ENCODE peak calls at places on chromosomes 2 and 18, in seven cellular contexts. One of them, this sample, is unnamed.
A peak's percentile ranks its signal among the peaks of the same experiment; 100 is the strongest.

GRCh38 chr2:129888896-129889295 is 90.6 kb upstream of the RAB6C start:
- DNase-seq in PC-3: no peak
- DNase-seq in neural progenitor cell: no peak
- DNase-seq in MM.1S: no peak
- DNase-seq in astrocyte: peak; percentile 2
- DNase-seq in keratinocyte: no peak
- DNase-seq in K562: no peak
- DNase-seq in this sample: peak; percentile 45

GRCh38 chr2:165305391-165306096 is 66.3 kb downstream of the SCN2A start:
- DNase-seq in PC-3: no peak
- DNase-seq in neural progenitor cell: no peak
- DNase-seq in MM.1S: no peak
- DNase-seq in astrocyte: peak; percentile 68
- DNase-seq in keratinocyte: no peak
- DNase-seq in K562: no peak
- DNase-seq in this sample: no peak

GRCh38 chr2:95382686-95383634 is 19.5 kb upstream of the FAHD2A start:
- DNase-seq in PC-3: no peak
- DNase-seq in neural progenitor cell: no peak
- DNase-seq in MM.1S: no peak
- DNase-seq in astrocyte: no peak
- DNase-seq in keratinocyte: no peak
- DNase-seq in K562: no peak
- DNase-seq in this sample: no peak

GRCh38 chr2:60906395-60906794 is 25.0 kb downstream of the REL start:
- DNase-seq in PC-3: no peak
- DNase-seq in neural progenitor cell: no peak
- DNase-seq in MM.1S: no peak
- DNase-seq in astrocyte: no peak
- DNase-seq in keratinocyte: no peak
- DNase-seq in K562: no peak
- DNase-seq in this sample: no peak

GRCh38 chr2:121567452-121567851 is 36.8 kb downstream of the RNU4ATAC start:
- DNase-seq in PC-3: no peak
- DNase-seq in neural progenitor cell: no peak
- DNase-seq in MM.1S: no peak
- DNase-seq in astrocyte: no peak
- DNase-seq in keratinocyte: no peak
- DNase-seq in K562: no peak
- DNase-seq in this sample: no peak

GRCh38 chr2:187654535-187654934 is 100.3 kb upstream of the TFPI start:
- DNase-seq in PC-3: peak; percentile 31
- DNase-seq in neural progenitor cell: no peak
- DNase-seq in MM.1S: no peak
- DNase-seq in astrocyte: no peak
- DNase-seq in keratinocyte: no peak
- DNase-seq in K562: no peak
- DNase-seq in this sample: peak; percentile 57

GRCh38 chr2:212940816-212941215 is 210.6 kb downstream of the IKZF2 start:
- DNase-seq in PC-3: peak; percentile 75
- DNase-seq in neural progenitor cell: peak; percentile 83
- DNase-seq in MM.1S: no peak
- DNase-seq in astrocyte: peak; percentile 59
- DNase-seq in keratinocyte: peak; percentile 59
- DNase-seq in K562: no peak
- DNase-seq in this sample: peak; percentile 78

GRCh38 chr2:49801898-49802297 is 647.6 kb upstream of the FSHR start:
- DNase-seq in PC-3: no peak
- DNase-seq in neural progenitor cell: no peak
- DNase-seq in MM.1S: no peak
- DNase-seq in astrocyte: peak; percentile 0
- DNase-seq in keratinocyte: no peak
- DNase-seq in K562: no peak
- DNase-seq in this sample: no peak

GRCh38 chr2:135064149-135064548 is 12.1 kb downstream of the RAB3GAP1 start:
- DNase-seq in PC-3: no peak
- DNase-seq in neural progenitor cell: no peak
- DNase-seq in MM.1S: no peak
- DNase-seq in astrocyte: no peak
- DNase-seq in keratinocyte: no peak
- DNase-seq in K562: no peak
- DNase-seq in this sample: no peak

GRCh38 chr18:79791141-79791972 is 6.4 kb upstream of the KCNG2 start:
- DNase-seq in PC-3: peak; percentile 67
- DNase-seq in neural progenitor cell: no peak
- DNase-seq in MM.1S: no peak
- DNase-seq in astrocyte: peak; percentile 98
- DNase-seq in keratinocyte: no peak
- DNase-seq in K562: no peak
- DNase-seq in this sample: no peak
- H3K27ac ChIP-seq in PC-3: no peak overlapping the region
- H3K27ac ChIP-seq in neural progenitor cell: no peak overlapping the region
- H3K27ac ChIP-seq in MM.1S: no peak overlapping the region
- H3K27ac ChIP-seq in astrocyte: peak overlapping the region; percentile 21
- H3K27ac ChIP-seq in keratinocyte: no peak overlapping the region
- H3K27ac ChIP-seq in K562: no peak overlapping the region
- H3K27ac ChIP-seq in this sample: no peak overlapping the region

GRCh38 chr2:69013123-69013836 is at the start of gene ANTXR1:
- DNase-seq in PC-3: peak; percentile 80
- DNase-seq in neural progenitor cell: peak; percentile 82
- DNase-seq in MM.1S: peak; percentile 23
- DNase-seq in astrocyte: peak; percentile 70
- DNase-seq in keratinocyte: no peak
- DNase-seq in K562: peak; percentile 11
- DNase-seq in this sample: peak; percentile 89

GRCh38 chr2:69010437-69011194 is 2.4 kb upstream of the ANTXR1 start:
- DNase-seq in PC-3: peak; percentile 46
- DNase-seq in neural progenitor cell: no peak
- DNase-seq in MM.1S: no peak
- DNase-seq in astrocyte: no peak
- DNase-seq in keratinocyte: no peak
- DNase-seq in K562: no peak
- DNase-seq in this sample: no peak

GRCh38 chr2:69012310-69013122 is 463 bp upstream of the ANTXR1 start:
- DNase-seq in PC-3: peak; percentile 68
- DNase-seq in neural progenitor cell: peak; percentile 3
- DNase-seq in MM.1S: peak; percentile 49
- DNase-seq in astrocyte: peak; percentile 40
- DNase-seq in keratinocyte: no peak
- DNase-seq in K562: peak; percentile 68
- DNase-seq in this sample: no peak

GRCh38 chr2:69013837-69014796 is 1.1 kb downstream of the ANTXR1 start:
- DNase-seq in PC-3: peak; percentile 16
- DNase-seq in neural progenitor cell: peak; percentile 25
- DNase-seq in MM.1S: peak; percentile 11
- DNase-seq in astrocyte: peak; percentile 48
- DNase-seq in keratinocyte: no peak
- DNase-seq in K562: no peak
- DNase-seq in this sample: peak; percentile 63

GRCh38 chr2:69011611-69012157 is 1.3 kb upstream of the ANTXR1 start:
- DNase-seq in PC-3: no peak
- DNase-seq in neural progenitor cell: peak; percentile 5
- DNase-seq in MM.1S: no peak
- DNase-seq in astrocyte: no peak
- DNase-seq in keratinocyte: no peak
- DNase-seq in K562: no peak
- DNase-seq in this sample: peak; percentile 60
- TF ChIP-seq CTCF in PC-3: peak; percentile 29
- TF ChIP-seq CTCF in neural progenitor cell: peak; percentile 8
- TF ChIP-seq CTCF in MM.1S: no peak
- TF ChIP-seq CTCF in astrocyte: no peak
- TF ChIP-seq CTCF in keratinocyte: no peak
- TF ChIP-seq CTCF in K562: no peak
- TF ChIP-seq CTCF in this sample: peak; percentile 50

GRCh38 chr2:176131617-176132396 is 2.3 kb downstream of the HOXD8 start:
- DNase-seq in PC-3: no peak
- DNase-seq in neural progenitor cell: no peak
- DNase-seq in MM.1S: no peak
- DNase-seq in astrocyte: no peak
- DNase-seq in keratinocyte: no peak
- DNase-seq in K562: no peak
- DNase-seq in this sample: no peak

GRCh38 chr2:176129825-176130152 is 284 bp downstream of the HOXD8 start:
- DNase-seq in PC-3: no peak
- DNase-seq in neural progenitor cell: no peak
- DNase-seq in MM.1S: no peak
- DNase-seq in astrocyte: no peak
- DNase-seq in keratinocyte: no peak
- DNase-seq in K562: no peak
- DNase-seq in this sample: peak; percentile 61

GRCh38 chr2:176130917-176131616 is 1.6 kb downstream of the HOXD8 start:
- DNase-seq in PC-3: no peak
- DNase-seq in neural progenitor cell: no peak
- DNase-seq in MM.1S: no peak
- DNase-seq in astrocyte: no peak
- DNase-seq in keratinocyte: no peak
- DNase-seq in K562: no peak
- DNase-seq in this sample: no peak

GRCh38 chr2:176129013-176129796 is at the start of gene HOXD8:
- DNase-seq in PC-3: no peak
- DNase-seq in neural progenitor cell: peak; percentile 88
- DNase-seq in MM.1S: no peak
- DNase-seq in astrocyte: peak; percentile 34
- DNase-seq in keratinocyte: no peak
- DNase-seq in K562: peak; percentile 32
- DNase-seq in this sample: peak; percentile 77

DNA sequence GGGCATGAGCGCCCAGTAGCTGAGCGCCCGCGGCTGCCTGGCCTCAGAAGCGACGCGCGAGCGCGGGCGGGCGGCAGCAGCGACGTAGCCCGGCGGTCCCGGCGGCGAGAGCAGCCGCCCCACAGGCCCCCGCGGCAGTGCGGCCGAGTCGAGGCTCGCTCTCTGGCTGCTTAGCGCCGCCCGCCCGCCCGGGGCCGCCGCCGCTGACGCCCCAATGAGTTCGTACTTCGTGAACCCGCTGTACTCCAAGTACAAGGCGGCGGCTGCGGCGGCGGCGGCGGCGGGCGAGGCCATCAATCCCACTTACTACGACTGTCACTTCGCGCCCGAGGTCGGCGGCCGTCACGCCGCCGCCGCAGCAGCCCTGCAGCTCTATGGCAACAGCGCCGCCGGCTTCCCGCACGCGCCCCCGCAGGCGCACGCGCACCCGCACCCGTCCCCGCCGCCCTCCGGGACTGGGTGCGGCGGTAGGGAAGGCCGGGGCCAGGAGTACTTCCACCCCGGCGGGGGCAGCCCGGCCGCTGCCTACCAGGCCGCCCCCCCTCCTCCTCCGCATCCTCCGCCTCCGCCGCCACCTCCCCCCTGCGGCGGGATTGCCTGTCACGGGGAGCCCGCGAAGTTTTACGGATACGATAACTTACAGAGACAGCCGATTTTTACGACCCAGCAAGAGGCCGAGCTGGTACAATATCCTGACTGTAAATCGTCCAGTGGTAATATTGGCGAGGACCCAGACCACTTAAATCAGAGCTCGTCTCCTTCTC is 830 bp downstream of the HOXD8 start:
- DNase-seq in PC-3: peak; percentile 43
- DNase-seq in neural progenitor cell: peak; percentile 76
- DNase-seq in MM.1S: no peak
- DNase-seq in astrocyte: no peak
- DNase-seq in keratinocyte: no peak
- DNase-seq in K562: peak; percentile 64
- DNase-seq in this sample: peak; percentile 78
- H3K9ac ChIP-seq in PC-3: peak overlapping the region; percentile 28
- H3K9ac ChIP-seq in neural progenitor cell: no peak overlapping the region
- H3K9ac ChIP-seq in MM.1S: no peak overlapping the region
- H3K9ac ChIP-seq in astrocyte: no peak overlapping the region
- H3K9ac ChIP-seq in keratinocyte: no peak overlapping the region
- H3K9ac ChIP-seq in K562: no peak overlapping the region
- H3K9ac ChIP-seq in this sample: no peak overlapping the region

DNA sequence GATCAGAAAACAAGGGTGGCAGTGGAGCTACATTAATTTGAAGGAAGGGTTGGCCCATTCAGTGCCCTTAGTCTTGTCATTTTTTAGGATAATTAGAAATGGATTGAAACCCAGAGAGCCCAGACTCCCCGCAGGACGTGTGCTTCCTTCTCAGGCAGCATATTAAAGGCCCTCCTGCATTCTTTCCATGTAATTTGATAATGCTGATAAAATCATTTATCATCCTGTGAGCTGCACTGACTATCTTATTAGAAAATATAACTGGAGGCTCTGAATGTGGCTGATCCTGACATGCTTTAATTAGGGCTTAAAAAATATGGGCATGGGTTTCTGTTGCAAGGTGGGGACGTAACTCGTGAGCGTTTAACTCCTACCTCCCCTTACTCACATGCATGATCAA is 148.1 kb downstream of the ACKR3 start:
- DNase-seq in PC-3: peak; percentile 55
- DNase-seq in neural progenitor cell: no peak
- DNase-seq in MM.1S: no peak
- DNase-seq in astrocyte: peak; percentile 52
- DNase-seq in keratinocyte: no peak
- DNase-seq in K562: no peak
- DNase-seq in this sample: no peak
- H3K27ac ChIP-seq in PC-3: peak overlapping the region; percentile 5
- H3K27ac ChIP-seq in neural progenitor cell: no peak overlapping the region
- H3K27ac ChIP-seq in MM.1S: no peak overlapping the region
- H3K27ac ChIP-seq in astrocyte: no peak overlapping the region
- H3K27ac ChIP-seq in keratinocyte: peak overlapping the region; percentile 67
- H3K27ac ChIP-seq in K562: no peak overlapping the region
- H3K27ac ChIP-seq in this sample: no peak overlapping the region

GRCh38 chr2:115183144-115183543 is 740.7 kb downstream of the DPP10 start:
- DNase-seq in PC-3: no peak
- DNase-seq in neural progenitor cell: peak; percentile 41
- DNase-seq in MM.1S: no peak
- DNase-seq in astrocyte: no peak
- DNase-seq in keratinocyte: no peak
- DNase-seq in K562: no peak
- DNase-seq in this sample: peak; percentile 60
- TF ChIP-seq CTCF in PC-3: peak; percentile 40
- TF ChIP-seq CTCF in neural progenitor cell: peak; percentile 56
- TF ChIP-seq CTCF in MM.1S: no peak
- TF ChIP-seq CTCF in astrocyte: no peak
- TF ChIP-seq CTCF in keratinocyte: no peak
- TF ChIP-seq CTCF in K562: no peak
- TF ChIP-seq CTCF in this sample: peak; percentile 79